ENCODE peak calls at places on chromosomes 11 and 22, in eight cellular contexts. W, K, I, A, Z, T, S and X are unnamed samples.

GRCh38 chr11:63874511-63874910 is 35.6 kb downstream of the MARK2 start:
- DNase-seq in W (no peak), K (no peak), I (peak; percentile 56), A (no peak), Z (no peak), T (no peak), S (no peak), X (no peak)

GRCh38 chr22:35547993-35548761 is 7.5 kb downstream of the RASD2 start:
- DNase-seq in W (no peak), K (peak; percentile 56), I (no peak), A (no peak), Z (no peak), T (no peak), S (no peak), X (no peak)

GRCh38 chr11:134615041-134615615 is 203.1 kb upstream of the B3GAT1 start:
- DNase-seq in W (no peak), K (no peak), I (no peak), A (no peak), Z (no peak), T (no peak), S (no peak), X (no peak)

GRCh38 chr22:44312766-44313165 is at the start of gene SHISAL1:
- DNase-seq in W (no peak), K (no peak), I (no peak), A (no peak), Z (no peak), T (no peak), S (no peak), X (no peak)

GRCh38 chr11:66172146-66172545 is 96.3 kb upstream of the RAB1B start:
- DNase-seq in W (no peak), K (no peak), I (no peak), A (no peak), Z (no peak), T (no peak), S (peak; percentile 35), X (no peak)

GRCh38 chr11:45848654-45849081 is 1.4 kb downstream of the CRY2 start:
- DNase-seq in W (no peak), K (no peak), I (peak; percentile 60), A (no peak), Z (no peak), T (no peak), S (no peak), X (no peak)

GRCh38 chr11:60910281-60910687 is 3.7 kb upstream of the TMEM109 start:
- DNase-seq in W (no peak), K (no peak), I (peak; percentile 27), A (no peak), Z (no peak), T (peak; percentile 96), S (no peak), X (peak; percentile 97)

GRCh38 chr22:38718414-38718813 is 12.7 kb downstream of the GTPBP1 start:
- DNase-seq in W (peak; percentile 26), K (peak; percentile 41), I (peak; percentile 66), A (no peak), Z (no peak), T (no peak), S (peak; percentile 70), X (no peak)

GRCh38 chr22:37282385-37282677 is at the start of gene CYTH4:
- DNase-seq in W (no peak), K (no peak), I (peak; percentile 70), A (peak; percentile 26), Z (no peak), T (peak; percentile 73), S (no peak), X (peak; percentile 50)

DNA sequence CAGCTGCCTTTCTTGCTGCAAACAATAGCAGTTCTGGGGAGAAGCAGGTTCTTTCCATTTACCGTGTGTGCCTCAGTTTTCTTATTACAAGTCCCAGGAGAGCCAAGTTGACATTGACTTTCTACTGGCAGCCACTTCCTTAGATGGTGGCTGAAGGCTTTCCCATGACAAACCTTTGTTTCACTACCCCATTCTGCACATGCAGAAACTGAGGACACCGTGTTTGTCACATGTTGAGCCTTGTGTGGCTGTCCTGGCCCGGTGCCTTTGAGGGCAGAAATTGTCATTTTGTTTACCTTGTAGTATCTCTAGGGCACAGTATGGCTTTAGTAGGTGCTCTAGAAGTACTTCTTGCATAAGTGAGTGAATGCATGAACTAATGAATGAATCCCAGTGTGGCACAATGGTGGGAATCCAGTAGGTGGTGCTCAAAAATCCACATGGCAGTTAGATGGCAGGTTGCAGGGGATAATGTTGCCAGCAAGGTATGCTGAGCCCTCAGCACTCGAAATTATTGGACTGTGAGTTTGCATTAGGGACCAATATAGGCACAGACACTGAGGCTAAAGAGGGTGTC is 101.6 kb downstream of the CSNK2A3 start:
- DNase-seq in W (no peak), K (no peak), I (no peak), A (no peak), Z (no peak), T (peak; percentile 68), S (no peak), X (no peak)
- TF ChIP-seq CTCF in W (no peak), K (no peak), I (no peak), A (no peak), Z (no peak), T (no peak), S (no peak), X (no peak)

GRCh38 chr22:30921108-30921507 is 47.5 kb downstream of the MORC2 start:
- DNase-seq in W (no peak), K (no peak), I (no peak), A (peak; percentile 14), Z (no peak), T (no peak), S (no peak), X (no peak)
- H3K4me3 ChIP-seq in W (no peak overlapping the region), K (no peak overlapping the region), I (peak overlapping the region; percentile 31), A (peak overlapping the region; percentile 29), Z (peak overlapping the region; percentile 39), T (no peak overlapping the region), S (no peak overlapping the region), X (peak overlapping the region; percentile 58)

GRCh38 chr11:90323289-90323688 is 100.4 kb upstream of the CHORDC1 start:
- DNase-seq in W (no peak), K (no peak), I (no peak), A (no peak), Z (no peak), T (no peak), S (no peak), X (no peak)

GRCh38 chr11:90329043-90329442 is 106.2 kb upstream of the CHORDC1 start:
- DNase-seq in W (no peak), K (no peak), I (no peak), A (no peak), Z (no peak), T (no peak), S (no peak), X (no peak)

GRCh38 chr11:90321018-90321417 is 98.2 kb upstream of the CHORDC1 start:
- DNase-seq in W (no peak), K (no peak), I (no peak), A (no peak), Z (no peak), T (peak; percentile 11), S (no peak), X (no peak)

GRCh38 chr11:90330632-90331031 is 107.8 kb upstream of the CHORDC1 start:
- DNase-seq in W (no peak), K (no peak), I (no peak), A (no peak), Z (no peak), T (no peak), S (no peak), X (no peak)

GRCh38 chr11:90326647-90327046 is 103.8 kb upstream of the CHORDC1 start:
- DNase-seq in W (no peak), K (no peak), I (no peak), A (no peak), Z (no peak), T (peak; percentile 3), S (no peak), X (no peak)
- TF ChIP-seq CTCF in W (no peak), K (no peak), I (no peak), A (no peak), Z (no peak), T (no peak), S (no peak), X (no peak)

DNA sequence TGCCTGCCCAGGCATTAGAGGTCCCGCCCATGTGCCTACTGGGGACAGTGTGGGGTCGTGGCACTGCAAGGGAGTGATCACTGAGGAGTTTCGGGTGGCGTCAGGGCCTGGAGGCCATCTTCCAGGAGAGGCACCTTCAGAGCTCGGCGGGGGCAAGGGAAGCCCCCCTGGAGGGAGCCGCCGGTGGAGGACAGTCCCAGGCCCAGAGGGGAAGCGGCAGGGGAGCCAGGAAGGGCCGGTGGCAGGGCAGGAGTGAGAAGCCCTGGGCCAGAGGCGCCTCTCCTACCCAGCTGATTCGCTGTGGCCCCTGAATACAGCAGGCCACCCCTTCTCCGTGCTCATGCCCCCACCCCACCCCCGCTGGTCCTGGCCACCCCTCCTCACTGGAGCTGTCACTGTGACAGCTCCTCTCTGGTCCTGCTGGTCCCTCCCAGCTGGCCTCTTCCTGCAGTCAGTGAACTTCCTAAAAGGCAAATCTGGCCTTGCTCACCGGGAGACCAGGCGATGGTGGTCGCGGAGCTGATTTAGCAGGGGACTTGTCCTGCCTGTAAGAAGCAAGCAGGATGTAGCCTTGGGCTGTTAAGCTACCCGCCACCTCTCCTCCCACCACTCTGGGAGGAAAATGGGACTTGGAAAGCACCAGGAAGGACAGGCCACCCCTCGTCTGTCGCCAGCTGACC is 2.1 kb upstream of the MAPK11 start:
- DNase-seq in W (no peak), K (peak; percentile 45), I (no peak), A (no peak), Z (no peak), T (no peak), S (no peak), X (no peak)
- H3K4me3 ChIP-seq in W (peak overlapping the region; percentile 45), K (peak overlapping the region; percentile 49), I (peak overlapping the region; percentile 54), A (peak overlapping the region; percentile 8), Z (peak overlapping the region; percentile 78), T (no peak overlapping the region), S (no peak overlapping the region), X (no peak overlapping the region)

GRCh38 chr22:49046546-49047305 is 780.9 kb downstream of the BRD1 start:
- DNase-seq in W (no peak), K (peak; percentile 86), I (no peak), A (peak; percentile 58), Z (no peak), T (no peak), S (peak; percentile 46), X (peak; percentile 1)
- TF ChIP-seq CTCF in W (no peak), K (peak; percentile 76), I (no peak), A (no peak), Z (no peak), T (no peak), S (peak; percentile 86), X (peak; percentile 72)

DNA sequence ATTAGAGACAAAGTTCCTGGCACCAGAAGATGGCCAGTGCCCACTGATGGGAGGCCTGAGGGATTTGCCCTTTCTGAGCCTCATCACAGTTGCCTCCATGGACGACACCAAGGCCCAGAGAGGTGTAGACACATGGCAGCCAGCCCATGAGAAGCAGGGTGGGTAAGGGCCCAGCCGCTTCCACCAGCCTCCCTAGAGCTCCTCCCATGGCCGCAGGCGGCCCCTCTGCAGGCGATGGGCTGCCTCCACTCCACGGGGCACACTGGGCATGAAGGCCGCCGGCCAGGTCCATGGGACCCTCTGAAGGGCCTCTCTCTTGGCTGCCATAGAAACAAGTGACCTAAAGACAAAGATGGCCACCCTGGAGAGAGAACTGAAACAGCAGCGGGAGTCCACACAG is 14.5 kb downstream of the CCDC157 start:
- DNase-seq in W (no peak), K (no peak), I (no peak), A (no peak), Z (no peak), T (no peak), S (no peak), X (no peak)
- H3K4me3 ChIP-seq in W (no peak overlapping the region), K (no peak overlapping the region), I (no peak overlapping the region), A (no peak overlapping the region), Z (no peak overlapping the region), T (no peak overlapping the region), S (no peak overlapping the region), X (no peak overlapping the region)